ENCODE peak calls at places on chromosomes 6 and 20, in six cellular contexts. One of them, this sample, is unnamed. For H3K27me3, the result is how much of the 10 kb centered on the place peaks cover.

GRCh38 chr6:14046476-14047068 is 71.0 kb upstream of the CD83 start:
- DNase-seq in IMR-90: peak
- DNase-seq in body of pancreas: peak
- DNase-seq in CD8-positive, alpha-beta T cell: peak
- DNase-seq in GM06990: no peak
- DNase-seq in cardiac muscle cell: peak
- DNase-seq in this sample: no peak

GRCh38 chr6:154509421-154510143 is 903 bp downstream of the CNKSR3 start:
- DNase-seq in cardiac muscle cell: peak
- DNase-seq in IMR-90: no peak
- DNase-seq in GM06990: peak
- DNase-seq in CD8-positive, alpha-beta T cell: no peak
- DNase-seq in body of pancreas: peak
- DNase-seq in this sample: no peak

GRCh38 chr20:31565699-31566331 is 39.3 kb upstream of the ID1 start:
- DNase-seq in body of pancreas: no peak
- DNase-seq in CD8-positive, alpha-beta T cell: no peak
- DNase-seq in GM06990: no peak
- DNase-seq in IMR-90: no peak
- DNase-seq in cardiac muscle cell: no peak
- DNase-seq in this sample: no peak

GRCh38 chr6:106799008-106799952 is 169.9 kb downstream of the QRSL1 start:
- DNase-seq in body of pancreas: no peak
- DNase-seq in CD8-positive, alpha-beta T cell: no peak
- DNase-seq in IMR-90: peak
- DNase-seq in cardiac muscle cell: peak
- DNase-seq in GM06990: peak
- DNase-seq in this sample: peak

GRCh38 chr20:44650777-44651493 is 564 bp downstream of the ADA start:
- DNase-seq in IMR-90: no peak
- DNase-seq in body of pancreas: no peak
- DNase-seq in CD8-positive, alpha-beta T cell: peak
- DNase-seq in cardiac muscle cell: no peak
- DNase-seq in GM06990: peak
- DNase-seq in this sample: no peak

GRCh38 chr20:18314786-18315406 is 26.6 kb downstream of the ZNF133 start:
- DNase-seq in IMR-90: peak
- DNase-seq in cardiac muscle cell: no peak
- DNase-seq in CD8-positive, alpha-beta T cell: no peak
- DNase-seq in GM06990: no peak
- DNase-seq in body of pancreas: no peak
- DNase-seq in this sample: peak

GRCh38 chr6:134342972-134343371 is 25.1 kb upstream of the SGK1 start:
- DNase-seq in IMR-90: no peak
- DNase-seq in CD8-positive, alpha-beta T cell: no peak
- DNase-seq in cardiac muscle cell: no peak
- DNase-seq in GM06990: no peak
- DNase-seq in body of pancreas: no peak
- DNase-seq in this sample: no peak

GRCh38 chr6:132298344-132298949 is 102.8 kb downstream of the MOXD1 start:
- DNase-seq in body of pancreas: peak
- DNase-seq in cardiac muscle cell: peak
- DNase-seq in GM06990: no peak
- DNase-seq in CD8-positive, alpha-beta T cell: no peak
- DNase-seq in IMR-90: peak
- DNase-seq in this sample: peak

GRCh38 chr20:51738877-51739447 is 29.2 kb downstream of the ATP9A start:
- DNase-seq in cardiac muscle cell: no peak
- DNase-seq in GM06990: no peak
- DNase-seq in body of pancreas: no peak
- DNase-seq in IMR-90: no peak
- DNase-seq in CD8-positive, alpha-beta T cell: no peak
- DNase-seq in this sample: no peak

GRCh38 chr20:48455606-48456360 is 372.0 kb downstream of the PREX1 start:
- DNase-seq in IMR-90: no peak
- DNase-seq in cardiac muscle cell: peak
- DNase-seq in CD8-positive, alpha-beta T cell: no peak
- DNase-seq in body of pancreas: no peak
- DNase-seq in GM06990: no peak
- DNase-seq in this sample: no peak

GRCh38 chr20:2822073-2822472 is 5.9 kb downstream of the TMEM239 start:
- DNase-seq in GM06990: no peak
- DNase-seq in IMR-90: peak
- DNase-seq in cardiac muscle cell: no peak
- DNase-seq in body of pancreas: no peak
- DNase-seq in CD8-positive, alpha-beta T cell: peak
- DNase-seq in this sample: no peak

GRCh38 chr6:12418946-12419345 is 128.8 kb downstream of the EDN1 start:
- DNase-seq in body of pancreas: no peak
- DNase-seq in cardiac muscle cell: no peak
- DNase-seq in GM06990: no peak
- DNase-seq in CD8-positive, alpha-beta T cell: no peak
- DNase-seq in IMR-90: no peak
- DNase-seq in this sample: no peak

GRCh38 chr6:164842085-164842484 is 467.3 kb downstream of the C6orf118 start:
- DNase-seq in cardiac muscle cell: no peak
- DNase-seq in GM06990: no peak
- DNase-seq in body of pancreas: no peak
- DNase-seq in CD8-positive, alpha-beta T cell: no peak
- DNase-seq in IMR-90: no peak
- DNase-seq in this sample: no peak

GRCh38 chr20:50574108-50574507 is 63.9 kb downstream of the PTPN1 start:
- DNase-seq in IMR-90: no peak
- DNase-seq in CD8-positive, alpha-beta T cell: peak
- DNase-seq in GM06990: no peak
- DNase-seq in body of pancreas: no peak
- DNase-seq in cardiac muscle cell: no peak
- DNase-seq in this sample: no peak

GRCh38 chr6:155795173-155795796 is 339.6 kb upstream of the NOX3 start:
- DNase-seq in GM06990: no peak
- DNase-seq in cardiac muscle cell: no peak
- DNase-seq in IMR-90: no peak
- DNase-seq in body of pancreas: no peak
- DNase-seq in CD8-positive, alpha-beta T cell: no peak
- DNase-seq in this sample: no peak

GRCh38 chr6:157219201-157220200 is 103.8 kb downstream of the TMEM242 start:
- DNase-seq in body of pancreas: no peak
- DNase-seq in GM06990: no peak
- DNase-seq in IMR-90: peak
- DNase-seq in CD8-positive, alpha-beta T cell: peak
- DNase-seq in cardiac muscle cell: no peak
- DNase-seq in this sample: no peak

GRCh38 chr6:24864345-24864744 is 65.6 kb upstream of the ARMH2 start:
- DNase-seq in IMR-90: peak
- DNase-seq in GM06990: no peak
- DNase-seq in CD8-positive, alpha-beta T cell: no peak
- DNase-seq in cardiac muscle cell: peak
- DNase-seq in body of pancreas: no peak
- DNase-seq in this sample: peak

GRCh38 chr20:22619272-22619671 is 34.9 kb upstream of the FOXA2 start:
- DNase-seq in IMR-90: no peak
- DNase-seq in body of pancreas: no peak
- DNase-seq in CD8-positive, alpha-beta T cell: no peak
- DNase-seq in GM06990: no peak
- DNase-seq in cardiac muscle cell: no peak
- DNase-seq in this sample: no peak

GRCh38 chr6:2990179-2990931 is 9.3 kb upstream of the NQO2 start:
- DNase-seq in GM06990: no peak
- DNase-seq in cardiac muscle cell: peak
- DNase-seq in CD8-positive, alpha-beta T cell: peak
- DNase-seq in body of pancreas: peak
- DNase-seq in IMR-90: no peak
- DNase-seq in this sample: no peak

DNA sequence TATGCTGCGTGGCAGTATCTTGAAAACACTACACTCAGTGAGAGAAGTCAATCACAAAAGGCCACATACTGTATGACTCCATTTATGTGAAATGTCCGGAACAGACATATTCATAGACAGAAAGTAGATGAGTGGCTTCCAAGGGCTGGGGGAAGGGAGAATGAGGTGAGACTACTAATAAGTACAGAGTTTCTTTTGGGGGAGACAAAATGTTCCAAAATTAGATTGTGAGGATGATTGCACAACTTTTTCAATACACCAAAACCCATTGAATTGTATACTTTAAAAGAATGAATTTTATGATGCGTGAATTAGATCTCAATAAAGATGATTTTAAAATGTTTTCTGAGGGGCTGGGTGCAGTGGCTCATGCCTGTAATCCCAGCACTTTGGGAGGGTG is 9.2 kb upstream of the SPO11 start:
- DNase-seq in GM06990: no peak
- DNase-seq in IMR-90: no peak
- DNase-seq in body of pancreas: no peak
- DNase-seq in cardiac muscle cell: no peak
- DNase-seq in CD8-positive, alpha-beta T cell: no peak
- DNase-seq in this sample: no peak
- H3K27me3 ChIP-seq in GM06990: under half
- H3K27me3 ChIP-seq in IMR-90: under half
- H3K27me3 ChIP-seq in body of pancreas: under half
- H3K27me3 ChIP-seq in cardiac muscle cell: under half
- H3K27me3 ChIP-seq in CD8-positive, alpha-beta T cell: under half
- H3K27me3 ChIP-seq in this sample: under half

GRCh38 chr6:167970236-167970635 is 27.2 kb upstream of the KIF25 start:
- DNase-seq in GM06990: no peak
- DNase-seq in IMR-90: no peak
- DNase-seq in body of pancreas: no peak
- DNase-seq in cardiac muscle cell: no peak
- DNase-seq in CD8-positive, alpha-beta T cell: no peak
- DNase-seq in this sample: no peak

GRCh38 chr6:167966540-167966905 is 30.9 kb upstream of the KIF25 start:
- DNase-seq in GM06990: no peak
- DNase-seq in IMR-90: no peak
- DNase-seq in cardiac muscle cell: no peak
- DNase-seq in CD8-positive, alpha-beta T cell: no peak
- DNase-seq in body of pancreas: no peak
- DNase-seq in this sample: no peak

GRCh38 chr6:167972193-167972592 is 25.3 kb upstream of the KIF25 start:
- DNase-seq in cardiac muscle cell: no peak
- DNase-seq in IMR-90: no peak
- DNase-seq in CD8-positive, alpha-beta T cell: no peak
- DNase-seq in GM06990: no peak
- DNase-seq in body of pancreas: no peak
- DNase-seq in this sample: no peak

GRCh38 chr6:167965602-167966539 is 31.6 kb upstream of the KIF25 start:
- DNase-seq in CD8-positive, alpha-beta T cell: no peak
- DNase-seq in IMR-90: no peak
- DNase-seq in GM06990: no peak
- DNase-seq in cardiac muscle cell: no peak
- DNase-seq in body of pancreas: no peak
- DNase-seq in this sample: no peak

DNA sequence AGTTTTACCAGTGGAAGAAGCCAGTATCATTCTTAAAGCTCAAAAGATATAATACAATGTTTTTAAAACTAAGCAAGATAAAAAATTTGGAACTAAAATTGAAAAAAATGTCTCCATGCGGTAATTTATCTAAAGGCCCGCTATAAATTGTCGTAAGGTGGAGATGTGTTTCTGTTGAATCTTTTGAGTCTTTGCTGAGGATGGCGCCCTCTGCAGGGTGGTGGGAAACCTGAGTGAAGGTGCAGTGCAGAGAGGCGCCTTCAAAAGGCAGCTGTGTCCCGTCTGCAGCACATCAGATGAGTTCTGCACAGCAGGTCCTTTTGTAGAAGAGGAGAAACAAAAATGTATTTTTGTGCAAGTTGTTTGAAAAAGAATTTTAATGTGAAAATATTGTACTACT is 29.4 kb upstream of the KIF25 start:
- DNase-seq in cardiac muscle cell: peak
- DNase-seq in CD8-positive, alpha-beta T cell: no peak
- DNase-seq in IMR-90: no peak
- DNase-seq in body of pancreas: no peak
- DNase-seq in GM06990: no peak
- DNase-seq in this sample: no peak
- H3K27me3 ChIP-seq in cardiac muscle cell: under half
- H3K27me3 ChIP-seq in CD8-positive, alpha-beta T cell: under half
- H3K27me3 ChIP-seq in IMR-90: under half
- H3K27me3 ChIP-seq in body of pancreas: under half
- H3K27me3 ChIP-seq in GM06990: under half
- H3K27me3 ChIP-seq in this sample: under half

GRCh38 chr20:62977613-62978558 is 25.4 kb downstream of the SLC17A9 start:
- DNase-seq in cardiac muscle cell: no peak
- DNase-seq in GM06990: peak
- DNase-seq in body of pancreas: no peak
- DNase-seq in IMR-90: no peak
- DNase-seq in CD8-positive, alpha-beta T cell: peak
- DNase-seq in this sample: no peak

GRCh38 chr20:62979310-62979709 is 26.8 kb downstream of the SLC17A9 start:
- DNase-seq in body of pancreas: no peak
- DNase-seq in IMR-90: no peak
- DNase-seq in cardiac muscle cell: no peak
- DNase-seq in CD8-positive, alpha-beta T cell: no peak
- DNase-seq in GM06990: no peak
- DNase-seq in this sample: no peak

GRCh38 chr20:62979876-62980373 is 26.8 kb downstream of the BHLHE23 start:
- DNase-seq in body of pancreas: no peak
- DNase-seq in cardiac muscle cell: no peak
- DNase-seq in IMR-90: no peak
- DNase-seq in CD8-positive, alpha-beta T cell: no peak
- DNase-seq in GM06990: no peak
- DNase-seq in this sample: no peak

GRCh38 chr20:62980380-62980960 is 26.3 kb downstream of the BHLHE23 start:
- DNase-seq in body of pancreas: no peak
- DNase-seq in GM06990: no peak
- DNase-seq in cardiac muscle cell: no peak
- DNase-seq in IMR-90: no peak
- DNase-seq in CD8-positive, alpha-beta T cell: no peak
- DNase-seq in this sample: no peak

DNA sequence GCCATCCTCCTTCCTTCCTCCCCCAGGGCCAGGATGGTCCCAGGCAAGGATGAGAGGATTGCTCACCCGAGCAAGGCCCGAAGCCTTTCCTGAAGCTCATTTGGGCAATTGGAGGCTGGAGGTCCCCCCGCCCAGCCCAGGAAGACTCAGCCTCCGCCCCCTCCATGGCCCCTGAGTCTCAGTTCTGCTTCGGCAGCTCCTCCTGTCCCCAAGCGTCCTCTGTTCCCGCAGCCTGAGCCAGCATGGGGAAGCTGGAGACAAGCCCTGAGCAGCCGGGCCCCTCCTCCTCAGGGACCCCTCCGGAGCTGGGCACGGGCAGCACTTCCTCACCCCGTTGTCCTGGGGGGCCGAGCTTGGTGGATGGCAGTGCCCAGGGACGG is 26.0 kb downstream of the SLC17A9 start:
- DNase-seq in body of pancreas: no peak
- DNase-seq in CD8-positive, alpha-beta T cell: no peak
- DNase-seq in GM06990: no peak
- DNase-seq in IMR-90: no peak
- DNase-seq in cardiac muscle cell: no peak
- DNase-seq in this sample: no peak
- H3K27me3 ChIP-seq in body of pancreas: under half
- H3K27me3 ChIP-seq in CD8-positive, alpha-beta T cell: under half
- H3K27me3 ChIP-seq in GM06990: under half
- H3K27me3 ChIP-seq in IMR-90: half or more
- H3K27me3 ChIP-seq in cardiac muscle cell: half or more
- H3K27me3 ChIP-seq in this sample: half or more

GRCh38 chr6:28803337-28803709 is 120.5 kb downstream of the TRIM27 start:
- DNase-seq in body of pancreas: no peak
- DNase-seq in CD8-positive, alpha-beta T cell: no peak
- DNase-seq in cardiac muscle cell: no peak
- DNase-seq in GM06990: no peak
- DNase-seq in IMR-90: no peak
- DNase-seq in this sample: no peak
- H3K27me3 ChIP-seq in body of pancreas: under half
- H3K27me3 ChIP-seq in CD8-positive, alpha-beta T cell: under half
- H3K27me3 ChIP-seq in cardiac muscle cell: half or more
- H3K27me3 ChIP-seq in GM06990: under half
- H3K27me3 ChIP-seq in IMR-90: under half
- H3K27me3 ChIP-seq in this sample: under half

GRCh38 chr6:150144294-150144868 is 1.5 kb downstream of the PPP1R14C start:
- DNase-seq in body of pancreas: no peak
- DNase-seq in CD8-positive, alpha-beta T cell: no peak
- DNase-seq in cardiac muscle cell: no peak
- DNase-seq in IMR-90: no peak
- DNase-seq in GM06990: no peak
- DNase-seq in this sample: no peak
- H3K27me3 ChIP-seq in body of pancreas: under half
- H3K27me3 ChIP-seq in CD8-positive, alpha-beta T cell: under half
- H3K27me3 ChIP-seq in cardiac muscle cell: under half
- H3K27me3 ChIP-seq in IMR-90: half or more
- H3K27me3 ChIP-seq in GM06990: under half
- H3K27me3 ChIP-seq in this sample: half or more

This sample was measured in AG04450.